ENCODE peak calls at places on chromosomes 6 and 20, in nine cellular contexts. P, U, C, Q, S, D, K, M and L are unnamed samples.
A peak's percentile ranks its signal among the peaks of the same experiment; 100 is the strongest.

GRCh38 chr6:33124947-33125346 is 49.2 kb downstream of the HLA-DPB1 start:
- DNase-seq in C (no peak), S (no peak), P (no peak), U (no peak), D (no peak), M (no peak), Q (no peak), K (no peak), L (no peak)

GRCh38 chr20:37336369-37337207 is 9.4 kb upstream of the SRC start:
- DNase-seq in K (no peak), S (no peak), M (no peak), P (peak; percentile 51), D (peak; percentile 87), U (no peak), Q (no peak), C (peak; percentile 87), L (no peak)

GRCh38 chr6:168034537-168034936 is 37.1 kb downstream of the KIF25 start:
- DNase-seq in P (no peak), D (no peak), K (no peak), U (no peak), M (no peak), C (peak; percentile 47), Q (no peak), S (no peak), L (no peak)

GRCh38 chr6:126210398-126211075 is 129.4 kb upstream of the CENPW start:
- DNase-seq in S (no peak), C (no peak), D (no peak), U (no peak), K (no peak), M (peak; percentile 30), P (no peak), Q (no peak), L (no peak)

GRCh38 chr20:17643531-17644188 is 38.4 kb downstream of the RRBP1 start:
- DNase-seq in M (no peak), K (no peak), P (no peak), C (peak; percentile 27), D (no peak), S (no peak), U (no peak), Q (no peak), L (no peak)

GRCh38 chr6:13711384-13711725 is 280 bp downstream of the RANBP9 start:
- DNase-seq in K (no peak), Q (no peak), C (peak; percentile 96), U (peak; percentile 63), D (no peak), P (no peak), S (no peak), M (no peak), L (peak; percentile 50)

GRCh38 chr6:78629836-78630235 is 237.5 kb upstream of the IRAK1BP1 start:
- DNase-seq in M (no peak), K (no peak), Q (no peak), D (no peak), U (no peak), S (no peak), C (no peak), P (no peak), L (no peak)

GRCh38 chr20:35828434-35828833 is 56.6 kb downstream of the PHF20 start:
- DNase-seq in P (no peak), Q (no peak), U (no peak), C (no peak), M (peak; percentile 18), D (no peak), K (peak; percentile 0), S (no peak), L (no peak)

GRCh38 chr6:121691126-121691540 is 255.7 kb downstream of the GJA1 start:
- DNase-seq in K (no peak), S (no peak), M (peak; percentile 30), C (no peak), P (no peak), Q (no peak), D (no peak), U (no peak), L (no peak)

GRCh38 chr20:51752343-51752951 is 15.7 kb downstream of the ATP9A start:
- DNase-seq in P (peak; percentile 53), D (no peak), C (no peak), Q (no peak), M (peak; percentile 87), U (no peak), S (peak; percentile 68), K (no peak), L (no peak)